ENCODE peak calls at places on chromosomes 6 and 20, in six cellular contexts. H, K, I, R, O and C are unnamed samples.

GRCh38 chr6:14039038-14039437 is 78.5 kb upstream of the CD83 start:
- DNase-seq in H (no peak), K (no peak), I (no peak), R (no peak), O (no peak), C (no peak)

GRCh38 chr6:40308533-40309306 is 278.4 kb downstream of the LRFN2 start:
- DNase-seq in H (peak), K (peak), I (peak), R (peak), O (peak), C (peak)

GRCh38 chr20:20410678-20411077 is 42.8 kb downstream of the INSM1 start:
- DNase-seq in H (peak), K (no peak), I (peak), R (no peak), O (peak), C (peak)

GRCh38 chr6:28081486-28081751 is 1.1 kb downstream of the ZNF165 start:
- DNase-seq in H (no peak), K (no peak), I (no peak), R (no peak), O (no peak), C (no peak)

GRCh38 chr6:53854843-53855567 is 60.2 kb downstream of the LRRC1 start:
- DNase-seq in H (no peak), K (no peak), I (no peak), R (no peak), O (no peak), C (no peak)

GRCh38 chr6:38713812-38714211 is 1.3 kb upstream of the DNAH8 start:
- DNase-seq in H (no peak), K (no peak), I (no peak), R (no peak), O (no peak), C (no peak)

GRCh38 chr20:61569836-61570235 is 317.8 kb downstream of the CDH4 start:
- DNase-seq in H (peak), K (no peak), I (no peak), R (no peak), O (no peak), C (no peak)

GRCh38 chr6:617485-618100 is 39.3 kb downstream of the HUS1B start:
- DNase-seq in H (no peak), K (no peak), I (peak), R (no peak), O (no peak), C (peak)

GRCh38 chr20:49347156-49347555 is 69.3 kb upstream of the ZNFX1 start:
- DNase-seq in H (no peak), K (no peak), I (no peak), R (no peak), O (no peak), C (peak)

GRCh38 chr6:16244869-16245451 is 6.6 kb downstream of the GMPR start:
- DNase-seq in H (no peak), K (peak), I (no peak), R (no peak), O (no peak), C (no peak)

GRCh38 chr20:10316582-10316981 is 98.0 kb downstream of the SNAP25 start:
- DNase-seq in H (no peak), K (no peak), I (no peak), R (no peak), O (no peak), C (no peak)

GRCh38 chr6:31473780-31474725 is 23.9 kb upstream of the MICB start:
- DNase-seq in H (no peak), K (peak), I (peak), R (no peak), O (no peak), C (no peak)

GRCh38 chr6:125020385-125020784 is 58.1 kb downstream of the RNF217 start:
- DNase-seq in H (no peak), K (peak), I (no peak), R (peak), O (no peak), C (no peak)

GRCh38 chr6:41359617-41360313 is 24.4 kb downstream of the NCR2 start:
- DNase-seq in H (no peak), K (no peak), I (no peak), R (no peak), O (no peak), C (no peak)

DNA sequence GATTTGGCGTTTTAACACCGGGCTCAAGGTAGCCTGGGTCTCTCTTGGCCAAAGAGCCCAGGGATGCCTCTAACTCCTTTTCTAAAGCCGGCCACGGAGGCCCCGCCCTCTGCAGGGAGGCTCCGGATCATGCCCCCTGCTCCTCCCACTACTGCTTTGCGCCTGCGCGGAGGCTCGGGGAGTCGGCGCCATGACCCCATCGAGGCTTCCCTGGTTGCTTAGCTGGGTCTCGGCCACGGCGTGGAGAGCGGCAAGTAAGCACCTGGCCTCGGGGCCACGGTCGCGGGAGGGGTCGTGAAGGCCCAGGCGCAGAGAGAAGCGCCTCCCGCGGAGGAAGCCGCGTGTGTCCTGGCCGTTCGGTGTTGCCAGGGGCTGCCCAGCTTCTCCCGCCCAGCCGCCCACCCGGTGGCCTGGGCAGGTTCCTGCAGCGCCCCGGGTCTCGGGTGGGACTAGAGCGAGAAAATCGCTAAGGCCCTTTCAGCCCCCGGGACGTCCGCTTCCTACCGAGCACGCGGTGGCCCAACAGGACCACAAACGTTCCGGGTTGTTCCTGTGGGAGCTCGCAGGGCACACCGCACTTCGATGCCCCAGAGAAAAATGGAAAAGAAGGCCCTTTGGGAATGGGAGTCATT is at the start of gene SDHAF4:
- DNase-seq in H (peak), K (peak), I (peak), R (peak), O (peak), C (peak)
- H3K14ac ChIP-seq in H (peak), K (peak), I (peak), R (peak), O (no peak), C (peak)

DNA sequence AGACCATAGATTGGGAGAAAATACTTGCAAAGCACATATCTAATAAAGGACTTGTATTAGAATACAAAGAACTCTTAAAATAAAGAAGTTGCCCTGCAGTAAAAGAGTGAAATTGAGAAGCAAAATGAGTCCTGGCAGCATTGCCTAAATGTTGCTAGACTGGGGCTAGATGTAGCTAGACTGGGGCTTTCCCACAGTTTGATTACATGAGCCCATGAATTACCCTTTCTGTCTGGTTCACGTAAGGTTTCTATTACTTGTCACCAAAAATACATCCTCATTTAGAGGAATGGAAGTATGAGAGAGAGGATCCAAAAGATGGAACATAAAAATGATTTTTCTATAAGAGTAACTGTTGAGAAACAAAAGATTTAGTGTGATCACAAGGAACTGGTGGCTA is 57.6 kb upstream of the CCDC28A start:
- DNase-seq in H (no peak), K (no peak), I (no peak), R (no peak), O (no peak), C (no peak)
- H3K14ac ChIP-seq in H (no peak), K (no peak), I (no peak), R (no peak), O (no peak), C (no peak)

GRCh38 chr20:53245581-53245980 is 273.4 kb downstream of the TSHZ2 start:
- DNase-seq in H (no peak), K (no peak), I (no peak), R (no peak), O (no peak), C (peak)
- H3K14ac ChIP-seq in H (no peak), K (no peak), I (no peak), R (no peak), O (no peak), C (no peak)

DNA sequence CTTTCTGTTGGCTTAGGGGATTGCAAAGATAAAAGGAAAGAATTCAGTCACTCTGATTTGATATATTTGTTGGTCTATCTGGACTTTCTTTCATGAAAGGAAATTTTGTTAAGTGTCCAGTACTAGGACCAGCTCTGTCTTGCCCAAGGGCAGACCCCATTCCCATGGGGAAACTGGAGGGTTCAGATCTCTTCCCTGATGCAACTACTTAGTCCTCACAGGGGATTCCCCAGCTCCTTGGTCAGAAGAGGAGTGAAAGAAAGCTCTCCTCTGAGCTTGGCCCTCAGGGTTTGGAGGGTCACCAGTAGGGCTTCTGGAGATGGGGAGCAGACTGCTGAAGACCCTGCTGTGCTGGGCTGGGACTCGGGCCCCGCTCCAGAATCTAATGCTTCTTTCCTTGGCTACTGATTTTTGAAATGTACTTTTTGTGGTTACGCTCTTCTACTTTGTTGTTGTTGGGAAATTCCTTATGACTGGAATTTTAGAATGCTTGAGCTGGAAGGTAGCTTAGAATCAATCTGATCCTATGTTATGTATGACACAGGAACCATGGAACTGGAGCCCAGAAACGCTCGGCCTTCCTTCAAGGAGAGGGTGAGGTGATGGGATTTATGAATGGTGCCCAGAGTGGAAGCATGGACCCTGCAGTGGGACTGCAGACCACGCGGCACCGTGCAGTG is 63.8 kb upstream of the SLC22A23 start:
- DNase-seq in H (no peak), K (peak), I (no peak), R (peak), O (no peak), C (peak)
- H3K14ac ChIP-seq in H (no peak), K (peak), I (no peak), R (no peak), O (no peak), C (peak)

GRCh38 chr6:2531426-2532208 is 219.1 kb downstream of the MYLK4 start:
- DNase-seq in H (no peak), K (peak), I (no peak), R (peak), O (no peak), C (no peak)

GRCh38 chr6:2535492-2535891 is 215.2 kb downstream of the MYLK4 start:
- DNase-seq in H (no peak), K (no peak), I (no peak), R (no peak), O (no peak), C (no peak)

GRCh38 chr6:2534406-2535139 is 216.1 kb downstream of the MYLK4 start:
- DNase-seq in H (no peak), K (no peak), I (no peak), R (no peak), O (no peak), C (no peak)

GRCh38 chr6:2542101-2542857 is 208.4 kb downstream of the MYLK4 start:
- DNase-seq in H (no peak), K (no peak), I (no peak), R (no peak), O (no peak), C (peak)

DNA sequence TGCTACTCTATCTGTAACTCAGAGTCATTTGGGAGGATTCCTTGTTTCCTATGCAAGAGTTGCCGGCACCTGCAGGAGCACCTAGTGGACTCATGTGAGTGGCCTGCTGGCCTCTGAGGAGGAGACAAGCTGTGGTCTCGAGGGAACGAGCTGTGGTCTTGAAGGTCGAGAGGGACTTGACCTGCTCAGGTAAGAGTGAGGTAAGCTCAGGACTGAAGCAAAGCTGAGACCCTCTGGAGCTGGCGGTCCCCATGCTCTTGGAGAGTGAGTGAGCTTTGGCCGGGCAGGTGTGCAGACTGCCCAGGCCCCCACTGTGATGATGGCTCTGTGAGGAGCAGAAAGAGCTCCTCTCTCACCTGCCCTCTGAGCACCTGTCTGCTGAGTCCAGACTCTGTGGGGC is 214.3 kb downstream of the MYLK4 start:
- DNase-seq in H (no peak), K (no peak), I (no peak), R (no peak), O (no peak), C (no peak)
- H3K14ac ChIP-seq in H (no peak), K (no peak), I (no peak), R (no peak), O (no peak), C (no peak)

GRCh38 chr6:115681978-115682775 is 378.5 kb downstream of the FRK start:
- DNase-seq in H (no peak), K (no peak), I (no peak), R (no peak), O (no peak), C (no peak)
- H3K14ac ChIP-seq in H (no peak), K (no peak), I (no peak), R (no peak), O (no peak), C (no peak)

DNA sequence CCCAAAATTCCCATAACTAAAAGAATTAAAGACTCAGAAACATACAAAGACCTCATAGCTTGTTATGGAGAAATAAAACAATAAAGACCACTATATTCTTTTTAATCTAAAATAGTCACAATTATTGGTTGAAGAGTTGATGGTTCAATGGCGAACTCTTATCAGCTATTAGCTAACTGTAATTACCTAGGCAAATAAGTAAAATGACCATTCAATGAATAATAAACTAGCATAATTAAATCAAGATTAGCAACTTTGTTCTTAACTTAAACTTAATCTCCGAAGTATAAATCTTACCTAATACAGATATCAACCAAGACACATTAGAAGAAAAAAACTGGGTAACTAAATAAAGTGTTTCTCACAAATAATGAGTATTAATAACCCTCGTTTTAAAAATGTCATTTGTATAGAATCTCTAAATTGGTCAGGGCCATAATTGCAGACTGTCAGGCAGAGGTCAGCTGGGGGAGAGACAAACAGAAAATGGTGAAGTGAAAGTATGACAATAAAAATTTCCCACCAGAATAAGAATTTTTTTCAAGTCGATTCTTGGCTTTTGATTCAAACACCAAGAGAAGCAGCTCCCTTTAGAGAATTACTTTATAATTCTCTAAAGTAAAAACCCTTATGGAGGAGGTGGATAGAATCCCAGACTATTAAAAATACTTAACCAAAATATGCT is 1.7 kb downstream of the FKBP5 start:
- DNase-seq in H (no peak), K (no peak), I (no peak), R (peak), O (no peak), C (no peak)
- H3K14ac ChIP-seq in H (no peak), K (no peak), I (no peak), R (no peak), O (no peak), C (no peak)

GRCh38 chr6:73240730-73241129 is 15.4 kb upstream of the KHDC1L start:
- DNase-seq in H (no peak), K (no peak), I (no peak), R (no peak), O (no peak), C (no peak)

GRCh38 chr6:73236147-73236750 is 11.0 kb upstream of the KHDC1L start:
- DNase-seq in H (no peak), K (peak), I (no peak), R (peak), O (no peak), C (peak)

DNA sequence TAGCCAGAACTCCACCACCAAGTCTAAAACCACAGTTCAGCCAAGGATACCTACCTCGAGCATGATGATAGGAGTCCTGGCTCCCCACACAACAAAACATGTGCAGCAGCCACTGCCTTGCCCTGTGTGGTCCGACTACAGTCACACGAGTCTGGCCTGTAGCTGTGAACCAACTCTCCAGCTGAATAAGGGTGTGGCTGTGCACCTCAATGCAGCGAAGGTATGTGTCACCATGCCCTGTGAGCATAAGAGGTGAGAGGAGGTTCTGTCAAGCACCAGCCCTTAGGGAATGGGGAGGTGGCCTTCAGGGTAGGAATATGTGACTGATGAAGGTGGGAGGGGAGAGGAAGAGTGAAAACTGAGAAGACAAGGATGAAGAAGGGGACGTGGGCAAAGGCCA is 16.7 kb upstream of the KHDC1L start:
- DNase-seq in H (no peak), K (no peak), I (no peak), R (no peak), O (no peak), C (no peak)
- H3K14ac ChIP-seq in H (no peak), K (no peak), I (no peak), R (no peak), O (no peak), C (no peak)

DNA sequence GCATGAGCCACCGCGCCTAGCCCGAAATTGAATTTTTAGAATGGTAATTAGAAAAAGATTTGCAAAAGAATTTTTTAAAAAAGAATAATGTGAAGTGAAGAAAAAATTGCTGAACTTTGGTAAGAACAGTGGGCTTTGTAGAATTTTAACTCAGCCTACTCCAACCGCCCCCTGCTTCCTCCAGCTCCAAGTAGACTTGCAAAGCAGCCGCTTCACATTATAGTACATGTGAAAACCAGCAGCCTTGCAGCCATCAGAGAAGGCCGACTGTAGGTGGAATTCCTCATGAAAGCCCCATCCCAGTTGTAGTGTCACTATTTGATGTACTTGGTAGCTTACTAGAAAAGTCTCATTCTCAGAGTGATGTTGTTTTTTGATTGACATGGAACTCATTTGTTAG is 835.6 kb downstream of the TBC1D32 start:
- DNase-seq in H (no peak), K (no peak), I (no peak), R (no peak), O (no peak), C (no peak)
- H3K14ac ChIP-seq in H (no peak), K (no peak), I (no peak), R (no peak), O (no peak), C (no peak)